ENCODE peak calls at places on chromosomes 1 and 21, in nine cellular contexts. F is foreskin fibroblast, T is tibial nerve, G is left lung, V is SJCRH30, U is endodermal cell, Z is stomach, O is HAP-1, P is IMR-90. I is an unnamed sample.

GRCh38 chr1:168836469-168836868 is 107.5 kb upstream of the DPT start:
- DNase-seq in P (no peak), F (no peak), U (no peak), T (no peak), Z (no peak), O (no peak), V (no peak), G (no peak), I (no peak)

GRCh38 chr1:245463392-245464165 is 308.8 kb downstream of the KIF26B start:
- DNase-seq in G (no peak), P (no peak), F (no peak), T (no peak), U (peak), V (peak), Z (no peak), O (no peak), I (no peak)

GRCh38 chr1:24705260-24706073 is 39.8 kb upstream of the CLIC4 start:
- DNase-seq in F (peak), V (peak), T (peak), O (peak), P (peak), G (peak), U (peak), Z (peak), I (peak)

GRCh38 chr1:87305762-87306161 is 22.9 kb upstream of the LMO4 start:
- DNase-seq in U (no peak), T (no peak), Z (no peak), P (no peak), F (peak), V (no peak), O (no peak), G (no peak), I (no peak)

GRCh38 chr1:182888736-182889531 is 49.8 kb downstream of the DHX9 start:
- DNase-seq in G (no peak), U (peak), O (no peak), P (peak), F (peak), V (no peak), Z (no peak), T (no peak), I (no peak)

GRCh38 chr1:220631238-220631842 is 58.8 kb upstream of the C1orf115 start:
- DNase-seq in F (peak), O (no peak), U (no peak), Z (no peak), P (no peak), T (no peak), V (no peak), G (no peak), I (no peak)

GRCh38 chr1:43557744-43558245 is 27.1 kb downstream of the PTPRF start:
- DNase-seq in Z (peak), V (no peak), O (no peak), F (peak), U (peak), P (no peak), G (no peak), T (no peak), I (no peak)

GRCh38 chr1:206739411-206740076 is 31.0 kb upstream of the IL19 start:
- DNase-seq in T (no peak), F (peak), P (peak), O (no peak), U (no peak), Z (no peak), V (peak), G (no peak), I (no peak)

GRCh38 chr1:157045251-157046218 is at the start of gene ARHGEF11:
- DNase-seq in T (peak), U (peak), O (peak), V (peak), F (peak), G (peak), Z (peak), P (peak), I (peak)

GRCh38 chr1:105260018-105260417 is 1510.3 kb downstream of the AMY1C start:
- DNase-seq in Z (no peak), T (no peak), U (no peak), G (no peak), V (no peak), P (no peak), O (no peak), F (no peak), I (no peak)

GRCh38 chr1:70459502-70460225 is 48.6 kb downstream of the CTH start:
- DNase-seq in V (no peak), U (no peak), F (peak), O (no peak), T (no peak), G (no peak), Z (no peak), P (peak), I (no peak)

GRCh38 chr1:3687509-3687908 is 35.2 kb downstream of the TP73 start:
- DNase-seq in G (no peak), O (no peak), V (no peak), P (no peak), Z (no peak), T (no peak), U (peak), F (no peak), I (no peak)

GRCh38 chr1:23010734-23011449 is 4.8 kb downstream of the TEX46 start:
- DNase-seq in U (no peak), T (no peak), V (no peak), G (no peak), Z (no peak), O (no peak), F (peak), P (peak), I (no peak)

GRCh38 chr1:229210844-229211243 is 60.1 kb upstream of the RAB4A start:
- DNase-seq in P (no peak), O (no peak), G (no peak), V (no peak), T (no peak), F (no peak), U (no peak), Z (no peak), I (no peak)

GRCh38 chr1:154407866-154408777 is 3.0 kb downstream of the IL6R start:
- DNase-seq in G (no peak), Z (no peak), V (no peak), F (no peak), U (peak), T (no peak), O (no peak), P (peak), I (no peak)

GRCh38 chr21:27164208-27165172 is 197.6 kb upstream of the ADAMTS5 start:
- DNase-seq in P (no peak), O (no peak), V (no peak), F (no peak), T (no peak), U (no peak), Z (no peak), G (no peak), I (no peak)

GRCh38 chr21:39099859-39100258 is 83.4 kb downstream of the PSMG1 start:
- DNase-seq in Z (no peak), V (no peak), O (no peak), F (no peak), G (no peak), P (no peak), U (no peak), T (no peak), I (no peak)

GRCh38 chr1:11731719-11732283 is 4.1 kb upstream of the AGTRAP start:
- DNase-seq in U (peak), G (no peak), Z (peak), F (peak), P (peak), O (no peak), V (peak), T (peak), I (no peak)

GRCh38 chr1:151476083-151476482 is 16.8 kb upstream of the POGZ start:
- DNase-seq in G (no peak), T (no peak), P (no peak), Z (no peak), U (peak), O (no peak), F (peak), V (no peak), I (no peak)

GRCh38 chr1:41502912-41503311 is 18.4 kb upstream of the EDN2 start:
- DNase-seq in P (no peak), V (no peak), U (no peak), G (peak), O (no peak), Z (no peak), F (no peak), T (no peak), I (no peak)

GRCh38 chr1:54359393-54360162 is 46.6 kb downstream of the SSBP3 start:
- DNase-seq in T (no peak), U (no peak), Z (no peak), G (no peak), P (no peak), F (no peak), V (no peak), O (no peak), I (no peak)

GRCh38 chr1:194447635-194448034 is 1261.2 kb upstream of the B3GALT2 start:
- DNase-seq in T (no peak), Z (no peak), U (no peak), F (peak), V (no peak), P (peak), G (no peak), O (no peak), I (no peak)

GRCh38 chr1:91545506-91546300 is 45.1 kb downstream of the CDC7 start:
- DNase-seq in O (no peak), U (no peak), T (no peak), V (peak), F (no peak), P (no peak), G (no peak), Z (no peak), I (no peak)

GRCh38 chr1:200279810-200280411 is 129.9 kb downstream of the ZNF281 start:
- DNase-seq in O (peak), U (peak), F (peak), T (peak), Z (peak), P (peak), V (peak), G (no peak), I (no peak)

GRCh38 chr1:200866521-200866920 is 6.3 kb upstream of the GPR25 start:
- DNase-seq in P (peak), O (no peak), U (no peak), V (no peak), T (no peak), F (peak), G (no peak), Z (no peak), I (no peak)

GRCh38 chr1:89721351-89721750 is 88.4 kb downstream of the LRRC8C start:
- DNase-seq in F (peak), V (no peak), Z (no peak), O (no peak), U (no peak), T (no peak), P (peak), G (no peak), I (no peak)

GRCh38 chr1:10852998-10853520 is 56.6 kb upstream of the CASZ1 start:
- DNase-seq in F (no peak), V (no peak), P (no peak), G (no peak), O (no peak), Z (no peak), T (no peak), U (no peak), I (no peak)

GRCh38 chr21:42799516-42799915 is 79.8 kb downstream of the WDR4 start:
- DNase-seq in U (peak), Z (no peak), G (no peak), F (no peak), V (no peak), O (no peak), P (no peak), T (no peak), I (no peak)

GRCh38 chr1:59272507-59272906 is 24.4 kb upstream of the FGGY start:
- DNase-seq in F (peak), Z (no peak), V (no peak), P (peak), O (no peak), T (no peak), G (no peak), U (no peak), I (no peak)

GRCh38 chr1:163820190-163820589 is 498.4 kb downstream of the NUF2 start:
- DNase-seq in Z (no peak), T (no peak), P (no peak), G (no peak), O (no peak), U (no peak), V (no peak), F (no peak), I (no peak)

GRCh38 chr21:43880111-43880985 is 15.3 kb downstream of the AGPAT3 start:
- DNase-seq in T (no peak), Z (peak), F (peak), U (no peak), O (no peak), P (peak), V (peak), G (no peak), I (no peak)

GRCh38 chr1:153728305-153729066 is 636 bp downstream of the INTS3 start:
- DNase-seq in O (peak), U (peak), F (peak), Z (no peak), T (peak), P (peak), V (peak), G (peak), I (peak)

GRCh38 chr1:82161651-82162238 is 361.0 kb downstream of the ADGRL2 start:
- DNase-seq in T (no peak), Z (no peak), V (peak), G (no peak), F (peak), O (peak), U (no peak), P (no peak), I (no peak)

GRCh38 chr1:39898146-39898545 is 3.6 kb downstream of the MYCL start:
- DNase-seq in T (no peak), O (peak), F (no peak), Z (no peak), P (no peak), U (peak), V (no peak), G (no peak), I (no peak)

GRCh38 chr1:55081188-55081904 is 42.0 kb downstream of the PCSK9 start:
- DNase-seq in G (no peak), P (peak), F (peak), O (no peak), U (peak), T (no peak), Z (no peak), V (no peak), I (no peak)

GRCh38 chr1:94058766-94059165 is 62.2 kb downstream of the ABCA4 start:
- DNase-seq in O (no peak), P (no peak), U (no peak), T (no peak), G (no peak), V (no peak), Z (no peak), F (no peak), I (no peak)

GRCh38 chr1:94056996-94057395 is 64.0 kb downstream of the ABCA4 start:
- DNase-seq in P (no peak), O (no peak), Z (no peak), V (no peak), T (no peak), U (no peak), G (no peak), F (no peak), I (no peak)

GRCh38 chr1:94061513-94062443 is 59.2 kb downstream of the ABCA4 start:
- DNase-seq in T (peak), Z (peak), V (peak), F (peak), P (peak), G (no peak), O (peak), U (peak), I (peak)

GRCh38 chr1:94063379-94063778 is 57.6 kb downstream of the ABCA4 start:
- DNase-seq in G (no peak), Z (peak), F (peak), O (peak), U (peak), P (peak), V (peak), T (peak), I (peak)

DNA sequence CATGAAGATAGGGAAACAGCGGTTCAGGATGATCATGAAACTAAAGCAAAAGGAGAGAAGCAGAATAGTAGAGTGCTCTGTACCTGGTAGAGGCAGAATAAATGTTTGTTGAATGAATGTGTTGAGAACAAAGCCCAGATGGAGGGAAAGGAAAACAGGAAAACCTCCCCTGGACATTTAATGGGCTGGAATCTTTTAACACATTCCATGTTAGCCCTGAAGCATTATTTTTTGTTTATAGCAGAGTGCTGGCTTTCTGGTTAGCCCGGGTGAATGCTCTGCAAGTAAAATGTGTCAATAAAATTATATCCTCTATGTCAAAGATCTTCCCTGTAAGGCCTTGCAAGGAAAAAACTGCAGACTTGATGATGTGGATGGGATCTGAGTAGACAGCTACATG is 60.2 kb downstream of the ABCA4 start:
- DNase-seq in V (no peak), Z (no peak), U (no peak), O (no peak), P (no peak), F (no peak), G (no peak), T (no peak), I (no peak)
- H3K4me3 ChIP-seq in V (no peak), Z (no peak), U (no peak), O (no peak), P (no peak), F (no peak), G (no peak), T (no peak), I (no peak)

GRCh38 chr1:218462591-218462990 is 117.5 kb downstream of the TGFB2 start:
- DNase-seq in V (no peak), F (no peak), Z (no peak), G (no peak), O (no peak), T (no peak), U (no peak), P (no peak), I (no peak)
- H3K4me3 ChIP-seq in V (no peak), F (no peak), Z (no peak), G (no peak), O (no peak), T (no peak), U (no peak), P (no peak), I (no peak)

DNA sequence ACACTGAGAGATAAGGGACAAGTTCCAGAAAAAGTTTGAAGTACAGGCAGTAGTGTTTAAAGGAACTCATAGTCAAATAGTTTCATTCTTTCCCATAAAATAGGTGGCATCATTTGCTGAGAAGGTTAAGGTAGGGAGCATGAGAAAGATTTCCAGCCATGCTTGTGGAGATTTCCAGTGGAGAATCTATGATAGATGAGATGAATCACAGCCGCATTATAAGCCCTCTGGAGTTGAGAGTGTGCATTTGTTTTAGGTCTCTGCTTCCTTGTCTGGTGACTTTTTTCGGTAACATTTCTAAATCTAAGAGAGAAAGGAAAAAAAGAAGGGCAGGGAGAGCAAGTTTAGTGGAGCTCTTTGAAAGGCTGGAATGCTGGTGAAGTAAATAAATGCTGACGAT is 108.7 kb downstream of the DISP1 start:
- DNase-seq in V (no peak), Z (no peak), T (no peak), P (peak), G (no peak), U (no peak), F (no peak), O (no peak), I (no peak)
- H3K4me3 ChIP-seq in V (no peak), Z (no peak), T (no peak), P (no peak), G (no peak), U (no peak), F (no peak), O (no peak), I (no peak)

GRCh38 chr21:46250146-46250725 is 21.7 kb upstream of the LSS start:
- DNase-seq in T (no peak), F (peak), Z (no peak), O (no peak), P (peak), V (no peak), U (no peak), G (no peak), I (no peak)
- H3K4me3 ChIP-seq in T (no peak), F (no peak), Z (no peak), O (no peak), P (no peak), V (no peak), U (no peak), G (no peak), I (no peak)

DNA sequence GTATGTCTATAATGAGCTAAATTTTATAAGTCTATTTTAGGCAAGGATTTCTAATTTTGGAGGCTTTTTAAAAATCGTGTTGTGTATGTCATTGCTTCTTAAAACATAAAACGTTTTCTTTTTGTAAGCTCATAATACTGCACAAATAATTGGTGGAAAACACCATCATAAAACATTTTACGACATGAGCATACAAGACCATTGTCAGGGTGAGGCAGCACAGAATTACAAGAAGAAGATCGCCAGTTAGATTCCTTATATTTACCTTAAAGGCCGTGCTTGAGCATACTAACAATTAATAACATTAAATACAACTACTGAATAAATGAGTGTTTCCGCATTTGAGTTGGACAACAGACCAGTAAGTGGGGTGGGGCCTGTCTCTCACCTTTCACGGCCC is 19.1 kb upstream of the LMX1A start:
- DNase-seq in O (no peak), G (no peak), F (no peak), T (no peak), U (no peak), V (no peak), Z (no peak), P (no peak), I (no peak)
- H3K4me3 ChIP-seq in O (no peak), G (peak), F (peak), T (peak), U (peak), V (peak), Z (peak), P (no peak), I (no peak)

GRCh38 chr1:181091322-181092040 is 3.0 kb downstream of the IER5 start:
- DNase-seq in U (no peak), T (no peak), G (no peak), O (no peak), F (peak), Z (no peak), V (no peak), P (no peak), I (no peak)
- H3K4me3 ChIP-seq in U (peak), T (peak), G (peak), O (peak), F (peak), Z (peak), V (peak), P (peak), I (no peak)